ENCODE peak calls at places on chromosomes 2 and 18, in nine cellular contexts. R is fibroblast of the aortic adventitia, W is cardiac fibroblast, V is cardiac muscle cell, X is GM23338, H is dorsolateral prefrontal cortex, I is endothelial cell, L is sigmoid colon, E is fibroblast of pulmonary artery. B is an unnamed sample.

GRCh38 chr2:240227538-240228428 is 87.3 kb upstream of the OTOS start:
- DNase-seq in X (no peak), V (no peak), R (no peak), E (no peak), W (no peak), L (peak), I (peak), H (no peak), B (no peak)

GRCh38 chr2:190696792-190697398 is 48.0 kb downstream of the NAB1 start:
- DNase-seq in E (no peak), X (peak), I (no peak), L (no peak), W (no peak), V (no peak), R (no peak), H (no peak), B (no peak)

GRCh38 chr2:41722668-41723369 is 325.0 kb upstream of the PKDCC start:
- DNase-seq in R (peak), X (no peak), H (no peak), V (peak), E (peak), L (no peak), I (no peak), W (peak), B (no peak)

GRCh38 chr2:88540346-88540745 is 86.9 kb downstream of the EIF2AK3 start:
- DNase-seq in E (peak), R (peak), H (no peak), X (no peak), V (peak), L (no peak), W (peak), I (no peak), B (no peak)

GRCh38 chr2:46925444-46926351 is 10.1 kb upstream of the MCFD2 start:
- DNase-seq in X (peak), W (no peak), H (no peak), R (no peak), L (no peak), I (no peak), E (no peak), V (no peak), B (no peak)

GRCh38 chr2:119545754-119546445 is 1.7 kb downstream of the CFAP221 start:
- DNase-seq in W (no peak), I (no peak), E (peak), V (peak), X (no peak), H (no peak), L (no peak), R (peak), B (no peak)

GRCh38 chr2:154537845-154538244 is 160.7 kb upstream of the KCNJ3 start:
- DNase-seq in R (no peak), X (no peak), L (no peak), H (no peak), E (no peak), W (no peak), V (no peak), I (no peak), B (no peak)

GRCh38 chr2:3664925-3665324 is 6.9 kb downstream of the ALLC start:
- DNase-seq in E (no peak), X (no peak), W (no peak), L (no peak), H (no peak), R (no peak), I (no peak), V (no peak), B (no peak)

GRCh38 chr2:181362561-181362960 is 94.6 kb upstream of the ITGA4 start:
- DNase-seq in E (no peak), X (no peak), I (no peak), H (no peak), W (no peak), L (no peak), R (no peak), V (no peak), B (no peak)

GRCh38 chr2:196743165-196743564 is 56.3 kb downstream of the GTF3C3 start:
- DNase-seq in H (no peak), X (peak), E (no peak), W (no peak), I (no peak), R (no peak), V (no peak), L (no peak), B (no peak)

GRCh38 chr2:61538920-61539559 is 884 bp upstream of the XPO1 start:
- DNase-seq in E (peak), R (peak), H (no peak), I (peak), L (peak), V (peak), X (no peak), W (peak), B (no peak)

GRCh38 chr2:236525416-236525997 is 44.1 kb upstream of the ACKR3 start:
- DNase-seq in V (no peak), I (no peak), R (no peak), X (no peak), L (no peak), E (no peak), W (no peak), H (no peak), B (no peak)

GRCh38 chr2:234031207-234031606 is 19.3 kb upstream of the SPP2 start:
- DNase-seq in R (peak), W (peak), V (no peak), E (no peak), I (no peak), H (no peak), L (no peak), X (no peak), B (no peak)

GRCh38 chr2:46984034-46984433 is 68.4 kb upstream of the MCFD2 start:
- DNase-seq in L (peak), X (no peak), V (no peak), R (no peak), H (no peak), E (no peak), W (no peak), I (no peak), B (no peak)

GRCh38 chr18:53567935-53568574 is 656.4 kb downstream of the MBD2 start:
- DNase-seq in I (peak), W (peak), L (no peak), R (peak), E (peak), X (peak), H (no peak), V (peak), B (no peak)

GRCh38 chr18:79849328-79850207 is 51.8 kb downstream of the KCNG2 start:
- DNase-seq in E (no peak), V (no peak), W (no peak), H (peak), R (no peak), X (no peak), I (no peak), L (no peak), B (peak)

GRCh38 chr2:11822746-11823411 is 76.4 kb downstream of the LPIN1 start:
- DNase-seq in R (no peak), E (no peak), W (no peak), V (peak), X (no peak), L (no peak), H (no peak), I (no peak), B (no peak)

GRCh38 chr2:154457291-154457690 is 241.2 kb upstream of the KCNJ3 start:
- DNase-seq in X (no peak), V (no peak), E (no peak), I (no peak), W (peak), L (no peak), H (no peak), R (no peak), B (no peak)

DNA sequence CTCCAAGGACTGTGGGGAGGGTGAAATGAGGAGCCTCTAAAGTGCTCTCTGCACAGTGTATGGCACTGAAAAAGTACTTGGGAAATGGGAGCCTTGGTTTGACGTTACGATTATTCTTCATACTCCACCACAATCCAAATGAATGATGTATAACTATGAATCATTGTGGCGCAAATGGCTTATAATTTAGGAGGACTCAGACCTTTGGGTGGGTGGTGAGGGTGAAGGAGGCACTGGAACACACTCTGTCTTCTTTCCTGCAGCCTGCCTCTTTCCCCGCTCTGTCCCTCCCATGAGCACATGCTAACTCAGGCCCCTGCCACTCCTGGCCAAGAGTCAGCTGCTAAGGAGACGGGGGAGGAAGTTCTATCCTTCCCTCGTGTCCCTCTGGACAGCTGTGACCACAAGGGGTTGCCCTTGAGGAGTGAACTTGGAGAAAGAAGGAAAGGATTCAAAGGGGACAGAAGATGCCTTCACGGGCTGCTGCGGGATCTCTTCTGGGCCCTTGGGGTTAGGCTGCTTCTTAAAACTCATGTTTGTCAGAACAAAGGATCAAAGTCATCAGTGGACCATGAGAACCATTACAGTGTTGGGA is 36.5 kb downstream of the POLR1A start:
- DNase-seq in H (no peak), W (no peak), R (no peak), I (no peak), L (no peak), E (no peak), X (no peak), V (no peak), B (no peak)
- TF ChIP-seq CTCF in H (no peak), W (no peak), R (no peak), I (no peak), L (no peak), E (no peak), X (no peak), V (no peak), B (no peak)

GRCh38 chr2:70144443-70145167 is 46.2 kb downstream of the C2orf42 start:
- DNase-seq in X (no peak), V (no peak), I (no peak), L (no peak), E (no peak), R (no peak), W (no peak), H (no peak), B (no peak)

GRCh38 chr2:70142590-70143313 is 48.1 kb downstream of the C2orf42 start:
- DNase-seq in I (peak), R (peak), X (peak), W (peak), E (peak), V (peak), L (peak), H (peak), B (peak)

GRCh38 chr2:70141754-70142589 is 48.8 kb downstream of the C2orf42 start:
- DNase-seq in L (no peak), E (peak), W (peak), X (peak), H (peak), R (peak), I (peak), V (no peak), B (no peak)

GRCh38 chr2:70143314-70144150 is 47.3 kb downstream of the C2orf42 start:
- DNase-seq in W (peak), V (peak), H (no peak), I (no peak), X (peak), L (peak), E (peak), R (peak), B (no peak)

GRCh38 chr2:70140978-70141753 is 49.7 kb downstream of the C2orf42 start:
- DNase-seq in I (peak), L (peak), R (peak), E (no peak), V (peak), X (peak), W (peak), H (no peak), B (peak)
- TF ChIP-seq CTCF in I (peak), L (peak), R (peak), E (peak), V (peak), X (peak), W (peak), H (no peak), B (peak)

DNA sequence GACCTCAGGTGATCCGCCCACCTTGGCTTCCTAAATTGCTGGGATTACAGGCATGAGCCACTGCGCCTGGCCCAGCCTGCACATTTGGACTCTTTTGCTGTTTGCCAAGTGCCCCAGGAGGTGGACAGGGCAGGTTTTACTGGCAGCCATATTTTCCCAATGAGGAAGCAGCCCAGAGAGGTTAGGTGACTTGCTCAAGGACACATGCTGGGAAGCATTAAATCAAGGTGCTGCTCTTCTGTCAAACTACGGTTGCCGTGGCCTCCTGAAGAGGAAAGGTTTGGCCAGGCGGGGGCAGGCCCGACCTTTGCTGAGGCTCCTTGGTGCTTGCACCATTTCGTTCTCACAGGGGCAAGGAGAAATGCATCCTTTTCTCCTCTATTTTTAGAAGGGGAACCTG is 44.0 kb downstream of the DNMT3A start:
- DNase-seq in W (no peak), E (no peak), V (no peak), L (no peak), R (no peak), I (no peak), X (peak), H (no peak), B (no peak)
- TF ChIP-seq CTCF in W (no peak), E (no peak), V (no peak), L (no peak), R (no peak), I (no peak), X (peak), H (no peak), B (no peak)

DNA sequence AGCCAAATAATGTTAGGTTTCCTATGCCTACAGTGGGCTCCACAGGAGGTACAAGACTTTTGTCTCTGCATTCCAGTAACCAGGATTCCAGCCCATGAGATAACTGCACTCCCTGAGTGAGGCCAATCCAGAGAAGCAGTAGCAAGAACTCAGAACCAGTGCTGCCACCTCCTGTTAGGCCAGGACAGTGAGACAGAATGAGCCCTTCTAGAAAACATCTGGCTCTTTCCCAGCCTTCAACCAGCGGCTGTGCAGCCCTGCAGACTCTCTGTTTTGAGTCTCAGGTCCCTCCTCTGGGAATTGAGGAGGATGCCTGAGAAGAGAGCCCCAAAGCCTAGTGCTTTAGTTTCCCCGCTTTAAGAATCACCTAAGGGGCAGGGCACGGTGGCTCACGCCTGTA is 44.2 kb downstream of the ARID5A start:
- DNase-seq in V (peak), I (no peak), L (no peak), W (peak), E (peak), X (peak), R (no peak), H (no peak), B (no peak)
- TF ChIP-seq CTCF in V (peak), I (no peak), L (no peak), W (peak), E (peak), X (no peak), R (no peak), H (no peak), B (peak)